ENCODE peak calls at places on chromosomes 5 and 9, in four cellular contexts. G, V, U and M are unnamed samples.

GRCh38 chr5:43303242-43303641 is 10.0 kb downstream of the HMGCS1 start:
- DNase-seq in G (no peak), V (no peak), U (no peak), M (no peak)

GRCh38 chr9:33025572-33026347 is 687 bp downstream of the DNAJA1 start:
- DNase-seq in G (peak; percentile 27), V (peak; percentile 32), U (peak; percentile 80), M (peak; percentile 71)

GRCh38 chr5:148403344-148403743 is 19.6 kb downstream of the FBXO38 start:
- DNase-seq in G (no peak), V (no peak), U (no peak), M (no peak)

GRCh38 chr9:128104171-128104618 is 23.3 kb downstream of the PTGES2 start:
- DNase-seq in G (no peak), V (no peak), U (no peak), M (no peak)

GRCh38 chr5:53923969-53924876 is 363.8 kb downstream of the NDUFS4 start:
- DNase-seq in G (no peak), V (peak; percentile 62), U (no peak), M (no peak)

GRCh38 chr9:108854641-108855528 is 901 bp downstream of the ACTL7B start:
- DNase-seq in G (no peak), V (no peak), U (no peak), M (no peak)

GRCh38 chr9:134181648-134182034 is 17.3 kb upstream of the RNU6ATAC start:
- DNase-seq in G (no peak), V (no peak), U (no peak), M (no peak)

GRCh38 chr9:126001581-126002225 is 254.5 kb downstream of the PBX3 start:
- DNase-seq in G (no peak), V (no peak), U (no peak), M (no peak)

GRCh38 chr9:15299374-15299939 is 7.6 kb downstream of the TTC39B start:
- DNase-seq in G (no peak), V (no peak), U (peak; percentile 30), M (no peak)

GRCh38 chr5:159824188-159825153 is 91.8 kb upstream of the ADRA1B start:
- DNase-seq in G (no peak), V (no peak), U (no peak), M (no peak)

GRCh38 chr9:107388890-107389289 is 100.7 kb downstream of the KLF4 start:
- DNase-seq in G (no peak), V (no peak), U (no peak), M (no peak)

GRCh38 chr9:12735669-12736068 is 39.2 kb upstream of the LURAP1L start:
- DNase-seq in G (no peak), V (no peak), U (no peak), M (no peak)

GRCh38 chr5:154683101-154683757 is 71.9 kb upstream of the LARP1 start:
- DNase-seq in G (no peak), V (no peak), U (no peak), M (no peak)

GRCh38 chr5:10756539-10756938 is 4.5 kb downstream of the DAP start:
- DNase-seq in G (no peak), V (peak; percentile 53), U (no peak), M (no peak)

GRCh38 chr5:150138551-150139265 is 16.9 kb downstream of the PDGFRB start:
- DNase-seq in G (no peak), V (peak; percentile 96), U (no peak), M (no peak)

GRCh38 chr9:95770653-95771131 is 104.8 kb upstream of the ERCC6L2 start:
- DNase-seq in G (no peak), V (no peak), U (peak; percentile 68), M (no peak)

GRCh38 chr5:167284491-167284890 is 1007.0 kb upstream of the WWC1 start:
- DNase-seq in G (no peak), V (peak; percentile 70), U (no peak), M (no peak)

GRCh38 chr9:21764736-21765245 is 37.6 kb upstream of the MTAP start:
- DNase-seq in G (no peak), V (no peak), U (no peak), M (no peak)

GRCh38 chr9:13705913-13706312 is 426.4 kb upstream of the MPDZ start:
- DNase-seq in G (no peak), V (peak; percentile 25), U (no peak), M (no peak)

GRCh38 chr5:134095887-134096589 is 18.4 kb upstream of the TCF7 start:
- DNase-seq in G (no peak), V (no peak), U (no peak), M (no peak)

GRCh38 chr9:29214702-29215248 is 1641.5 kb upstream of the C9orf72 start:
- DNase-seq in G (no peak), V (no peak), U (peak; percentile 62), M (no peak)

GRCh38 chr5:6875376-6875775 is 162.1 kb downstream of the TENT4A start:
- DNase-seq in G (no peak), V (no peak), U (no peak), M (no peak)

GRCh38 chr5:115194671-115195070 is 25.0 kb upstream of the TRIM36 start:
- DNase-seq in G (no peak), V (no peak), U (no peak), M (no peak)

GRCh38 chr9:75142208-75142607 is 53.9 kb downstream of the OSTF1 start:
- DNase-seq in G (no peak), V (no peak), U (no peak), M (no peak)

GRCh38 chr5:160638141-160638742 is 213.8 kb downstream of the ATP10B start:
- DNase-seq in G (no peak), V (no peak), U (no peak), M (no peak)

GRCh38 chr9:137436761-137437600 is 4.2 kb downstream of the ENTPD8 start:
- DNase-seq in G (no peak), V (no peak), U (no peak), M (no peak)

GRCh38 chr5:169018980-169019379 is 282.0 kb downstream of the SLIT3 start:
- DNase-seq in G (no peak), V (no peak), U (no peak), M (no peak)

GRCh38 chr9:79962836-79963235 is 391.1 kb downstream of the TLE4 start:
- DNase-seq in G (no peak), V (no peak), U (no peak), M (no peak)

GRCh38 chr9:2260401-2261306 is 245.5 kb downstream of the SMARCA2 start:
- DNase-seq in G (peak; percentile 24), V (peak; percentile 45), U (no peak), M (no peak)

GRCh38 chr5:141875795-141876627 is 2.2 kb downstream of the PCDH1 start:
- DNase-seq in G (no peak), V (no peak), U (peak; percentile 81), M (peak; percentile 93)
- TF ChIP-seq POLR2A in G (no peak), V (no peak), U (peak; percentile 52), M (peak; percentile 55)

GRCh38 chr5:139385061-139385889 is 2.2 kb upstream of the SLC23A1 start:
- DNase-seq in G (no peak), V (no peak), U (no peak), M (peak; percentile 67)
- TF ChIP-seq MAFK in G (no peak), V (no peak), U (no peak), M (no peak)

DNA sequence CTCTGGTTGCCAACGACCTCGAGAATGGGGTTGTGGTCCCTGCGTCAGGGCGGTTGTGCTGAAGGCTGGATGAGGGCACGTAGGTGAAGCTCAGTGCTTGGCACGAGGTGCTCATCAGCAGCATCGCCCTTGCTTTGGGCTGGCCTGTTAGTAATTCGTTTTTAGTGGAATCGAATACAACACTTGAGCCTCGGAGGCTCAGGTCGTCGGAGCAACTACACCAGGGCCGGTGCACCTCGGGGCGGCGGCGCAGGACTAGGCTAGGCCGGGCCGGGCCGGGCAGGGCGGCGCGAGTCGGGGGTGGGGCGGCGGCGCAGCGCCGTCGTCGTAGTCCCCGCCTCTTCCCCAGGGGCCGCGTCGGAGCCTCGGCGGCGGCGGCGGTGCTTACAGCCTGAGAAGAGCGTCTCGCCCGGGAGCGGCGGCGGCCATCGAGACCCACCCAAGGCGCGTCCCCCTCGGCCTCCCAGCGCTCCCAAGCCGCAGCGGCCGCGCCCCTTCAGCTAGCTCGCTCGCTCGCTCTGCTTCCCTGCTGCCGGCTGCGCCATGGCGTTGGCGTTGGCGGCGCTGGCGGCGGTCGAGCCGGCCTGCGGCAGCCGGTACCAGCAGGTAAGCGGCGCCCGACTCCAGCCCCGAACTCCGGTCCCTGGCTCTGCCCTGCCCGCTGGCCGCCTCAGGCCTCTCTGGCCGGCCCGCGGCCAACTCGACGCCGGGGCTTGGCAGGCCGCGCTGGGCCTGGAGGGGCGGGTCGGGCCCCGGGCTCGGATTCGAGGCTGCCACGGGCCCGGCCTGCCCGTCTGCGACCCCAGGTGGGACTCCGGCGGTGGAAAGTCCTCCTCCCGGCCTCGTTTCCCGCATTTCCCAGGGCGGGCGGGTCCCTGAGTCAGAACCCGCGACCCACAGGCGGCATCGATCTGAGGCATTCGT is at the start of gene NDFIP1:
- DNase-seq in G (peak; percentile 86), V (peak; percentile 60), U (peak; percentile 91), M (peak; percentile 88)
- TF ChIP-seq POLR2A in G (peak; percentile 90), V (peak; percentile 74), U (peak; percentile 91), M (peak; percentile 80)

DNA sequence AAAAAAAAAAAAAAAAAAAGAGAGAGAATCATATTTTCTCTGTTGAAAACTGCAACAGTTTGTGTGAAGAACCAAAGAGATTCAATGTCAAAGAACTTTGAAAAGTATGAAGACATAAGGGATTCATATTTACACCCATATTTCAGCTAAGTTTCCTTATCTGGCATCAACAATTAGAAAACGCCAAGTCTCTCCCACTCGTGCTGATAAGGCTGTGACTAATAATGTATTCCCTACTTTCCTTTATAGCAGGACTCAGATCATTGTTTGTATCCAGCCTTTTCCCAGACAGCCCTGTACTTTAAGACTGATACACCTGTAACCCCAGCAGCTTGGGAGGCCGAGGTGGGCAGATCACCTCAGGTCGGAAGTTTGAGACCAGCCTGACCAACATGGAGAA is 54.1 kb upstream of the STK32A start:
- DNase-seq in G (no peak), V (no peak), U (no peak), M (no peak)
- TF ChIP-seq MAFK in G (no peak), V (no peak), U (no peak), M (no peak)